ENCODE peak calls at places on chromosome 21, in six cellular contexts. K, D, T, P, O and F are unnamed samples. For H3K4me1, the result is how much of the 10 kb centered on the place peaks cover.

GRCh38 chr21:41707231-41707988 is 59.4 kb downstream of the RIPK4 start:
- DNase-seq in K (peak), D (no peak), T (no peak), P (no peak), O (no peak), F (no peak)

GRCh38 chr21:14403681-14404318 is 20.9 kb upstream of the HSPA13 start:
- DNase-seq in K (no peak), D (no peak), T (peak), P (peak), O (no peak), F (no peak)

GRCh38 chr21:15060776-15061175 is 4.0 kb downstream of the NRIP1 start:
- DNase-seq in K (peak), D (no peak), T (peak), P (peak), O (no peak), F (no peak)

GRCh38 chr21:41442496-41443186 is 16.6 kb downstream of the MX1 start:
- DNase-seq in K (no peak), D (no peak), T (peak), P (no peak), O (no peak), F (no peak)

GRCh38 chr21:15241997-15242767 is 177.4 kb upstream of the NRIP1 start:
- DNase-seq in K (peak), D (no peak), T (no peak), P (no peak), O (peak), F (peak)

GRCh38 chr21:24941316-24942185 is 665.7 kb downstream of the MRPL39 start:
- DNase-seq in K (peak), D (no peak), T (no peak), P (no peak), O (no peak), F (no peak)

GRCh38 chr21:30194701-30195299 is 21.1 kb downstream of the CLDN8 start:
- DNase-seq in K (peak), D (peak), T (no peak), P (peak), O (no peak), F (no peak)

GRCh38 chr21:31788581-31788980 is 56.7 kb upstream of the SCAF4 start:
- DNase-seq in K (no peak), D (no peak), T (no peak), P (no peak), O (no peak), F (no peak)

GRCh38 chr21:28336299-28336698 is 656.4 kb downstream of the LTN1 start:
- DNase-seq in K (peak), D (no peak), T (peak), P (peak), O (no peak), F (no peak)

GRCh38 chr21:38989097-38989744 is 183.5 kb downstream of the ETS2 start:
- DNase-seq in K (no peak), D (no peak), T (no peak), P (no peak), O (no peak), F (no peak)

GRCh38 chr21:15080504-15080903 is 15.7 kb upstream of the NRIP1 start:
- DNase-seq in K (no peak), D (no peak), T (no peak), P (no peak), O (no peak), F (no peak)

GRCh38 chr21:29077651-29078090 is 4.2 kb upstream of the CCT8 start:
- DNase-seq in K (no peak), D (no peak), T (peak), P (no peak), O (no peak), F (no peak)

GRCh38 chr21:18950045-18950740 is 546.6 kb upstream of the TMPRSS15 start:
- DNase-seq in K (no peak), D (no peak), T (no peak), P (no peak), O (no peak), F (no peak)

GRCh38 chr21:31885146-31885545 is 12.3 kb downstream of the HUNK start:
- DNase-seq in K (no peak), D (no peak), T (no peak), P (no peak), O (no peak), F (no peak)

GRCh38 chr21:29295066-29295650 is 3.6 kb upstream of the BACH1 start:
- DNase-seq in K (no peak), D (no peak), T (no peak), P (no peak), O (no peak), F (no peak)

GRCh38 chr21:21851657-21852056 is 853.4 kb downstream of the NCAM2 start:
- DNase-seq in K (no peak), D (no peak), T (peak), P (no peak), O (no peak), F (no peak)

GRCh38 chr21:20997633-20998455 is at the start of gene NCAM2:
- DNase-seq in K (peak), D (peak), T (peak), P (peak), O (no peak), F (peak)

GRCh38 chr21:29777155-29777554 is 162.6 kb downstream of the GRIK1 start:
- DNase-seq in K (no peak), D (no peak), T (no peak), P (no peak), O (no peak), F (no peak)

GRCh38 chr21:21898801-21899200 is 900.6 kb downstream of the NCAM2 start:
- DNase-seq in K (no peak), D (no peak), T (peak), P (no peak), O (no peak), F (no peak)

GRCh38 chr21:31335957-31336738 is 7.9 kb downstream of the TIAM1 start:
- DNase-seq in K (no peak), D (no peak), T (peak), P (peak), O (no peak), F (no peak)

GRCh38 chr21:14600569-14601308 is 54.6 kb upstream of the SAMSN1 start:
- DNase-seq in K (no peak), D (no peak), T (no peak), P (no peak), O (no peak), F (no peak)

GRCh38 chr21:25911730-25912401 is 177.1 kb downstream of the GABPA start:
- DNase-seq in K (no peak), D (no peak), T (no peak), P (no peak), O (no peak), F (no peak)

GRCh38 chr21:18902641-18903040 is 499.1 kb upstream of the TMPRSS15 start:
- DNase-seq in K (no peak), D (no peak), T (no peak), P (no peak), O (no peak), F (no peak)

GRCh38 chr21:38993561-38993960 is 187.8 kb downstream of the ETS2 start:
- DNase-seq in K (no peak), D (no peak), T (peak), P (peak), O (no peak), F (no peak)

GRCh38 chr21:21232320-21232719 is 234.1 kb downstream of the NCAM2 start:
- DNase-seq in K (peak), D (peak), T (peak), P (peak), O (no peak), F (no peak)

GRCh38 chr21:30942192-30942591 is 60.8 kb upstream of the KRTAP11-1 start:
- DNase-seq in K (peak), D (no peak), T (no peak), P (no peak), O (no peak), F (no peak)

GRCh38 chr21:39182484-39183271 is 573 bp downstream of the PSMG1 start:
- DNase-seq in K (peak), D (no peak), T (no peak), P (peak), O (no peak), F (no peak)

GRCh38 chr21:33028759-33029511 is 3.2 kb downstream of the OLIG2 start:
- DNase-seq in K (no peak), D (no peak), T (peak), P (no peak), O (no peak), F (peak)
- H3K4me2 ChIP-seq in K (no peak), D (no peak), T (no peak), P (no peak), O (peak), F (peak)

GRCh38 chr21:40404319-40404906 is 442.5 kb downstream of the DSCAM start:
- DNase-seq in K (no peak), D (no peak), T (no peak), P (no peak), O (no peak), F (no peak)
- H2BK15ac ChIP-seq in K (no peak), D (no peak), T (no peak), P (no peak), O (no peak), F (no peak)

GRCh38 chr21:37410639-37411038 is 44.1 kb downstream of the DYRK1A start:
- DNase-seq in K (no peak), D (no peak), T (no peak), P (no peak), O (no peak), F (no peak)
- H3K4me1 ChIP-seq in K (under half), D (under half), T (under half), P (under half), O (under half), F (under half)

DNA sequence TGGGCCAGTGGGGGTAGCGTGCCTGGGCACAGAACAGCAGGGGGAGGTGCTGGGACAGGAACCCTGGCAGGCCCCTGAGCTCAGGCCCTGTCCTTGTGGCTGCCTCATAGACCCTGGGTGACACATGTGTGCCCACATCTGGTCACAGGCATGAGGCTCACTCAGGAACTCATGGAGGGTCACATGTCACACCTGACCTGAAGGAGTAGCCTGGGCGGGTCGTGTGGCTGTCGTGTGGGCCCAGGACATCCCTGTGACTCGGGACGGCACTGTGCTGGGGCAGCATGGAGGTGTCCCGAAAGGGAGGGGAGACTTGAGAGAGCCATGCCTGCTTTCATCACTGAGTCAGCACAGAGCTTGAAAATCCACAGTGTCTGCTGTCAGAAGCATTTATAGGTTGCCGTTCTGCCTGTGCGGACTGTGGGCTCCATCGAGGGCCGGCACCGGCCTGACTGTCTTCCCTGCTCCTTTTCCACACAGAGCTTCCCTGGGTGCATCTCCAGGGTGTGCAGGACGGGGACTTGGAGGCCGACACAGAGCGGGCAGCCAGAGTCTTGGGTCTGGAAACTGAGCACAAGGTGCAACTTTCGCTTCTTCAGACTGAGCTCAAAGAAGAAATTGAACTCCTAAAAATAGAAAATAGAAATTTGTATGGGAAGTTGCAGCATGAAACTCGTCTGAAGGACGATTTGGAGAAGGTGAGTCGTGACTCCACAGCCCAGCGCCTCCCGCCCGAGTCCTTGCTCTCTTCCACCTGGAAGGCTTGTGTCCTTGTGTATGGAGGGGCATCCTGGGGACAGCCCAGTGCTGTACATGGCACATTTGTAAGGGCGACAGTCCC is 32.8 kb downstream of the PCNT start:
- DNase-seq in K (no peak), D (no peak), T (no peak), P (no peak), O (no peak), F (no peak)
- H3K4me2 ChIP-seq in K (no peak), D (no peak), T (no peak), P (no peak), O (no peak), F (no peak)

DNA sequence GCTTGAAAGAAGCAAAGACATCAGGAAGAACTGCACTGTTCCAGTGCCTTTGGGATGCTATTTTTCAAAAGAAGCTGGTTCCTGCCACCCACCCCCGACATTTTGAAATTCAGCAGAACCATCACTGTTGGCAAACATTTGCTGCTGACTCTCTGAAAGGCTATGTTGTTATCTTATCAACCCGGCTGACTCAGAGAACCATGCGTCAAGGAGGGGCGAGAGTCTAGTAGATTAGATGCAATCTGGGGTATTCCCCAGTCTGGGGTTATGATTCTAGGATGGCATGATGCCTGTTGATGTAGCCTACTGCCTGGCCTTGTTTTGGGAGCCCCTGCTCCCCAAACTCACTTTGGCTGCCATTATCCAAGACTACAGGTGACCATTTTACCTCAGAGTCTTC is 267.8 kb upstream of the RUNX1 start:
- DNase-seq in K (peak), D (no peak), T (peak), P (peak), O (no peak), F (no peak)
- H2BK15ac ChIP-seq in K (no peak), D (no peak), T (no peak), P (no peak), O (no peak), F (no peak)

GRCh38 chr21:44867464-44867863 is 6.0 kb downstream of the PTTG1IP start:
- DNase-seq in K (no peak), D (no peak), T (no peak), P (no peak), O (no peak), F (no peak)
- H3K4me1 ChIP-seq in K (under half), D (under half), T (under half), P (half or more), O (under half), F (under half)

DNA sequence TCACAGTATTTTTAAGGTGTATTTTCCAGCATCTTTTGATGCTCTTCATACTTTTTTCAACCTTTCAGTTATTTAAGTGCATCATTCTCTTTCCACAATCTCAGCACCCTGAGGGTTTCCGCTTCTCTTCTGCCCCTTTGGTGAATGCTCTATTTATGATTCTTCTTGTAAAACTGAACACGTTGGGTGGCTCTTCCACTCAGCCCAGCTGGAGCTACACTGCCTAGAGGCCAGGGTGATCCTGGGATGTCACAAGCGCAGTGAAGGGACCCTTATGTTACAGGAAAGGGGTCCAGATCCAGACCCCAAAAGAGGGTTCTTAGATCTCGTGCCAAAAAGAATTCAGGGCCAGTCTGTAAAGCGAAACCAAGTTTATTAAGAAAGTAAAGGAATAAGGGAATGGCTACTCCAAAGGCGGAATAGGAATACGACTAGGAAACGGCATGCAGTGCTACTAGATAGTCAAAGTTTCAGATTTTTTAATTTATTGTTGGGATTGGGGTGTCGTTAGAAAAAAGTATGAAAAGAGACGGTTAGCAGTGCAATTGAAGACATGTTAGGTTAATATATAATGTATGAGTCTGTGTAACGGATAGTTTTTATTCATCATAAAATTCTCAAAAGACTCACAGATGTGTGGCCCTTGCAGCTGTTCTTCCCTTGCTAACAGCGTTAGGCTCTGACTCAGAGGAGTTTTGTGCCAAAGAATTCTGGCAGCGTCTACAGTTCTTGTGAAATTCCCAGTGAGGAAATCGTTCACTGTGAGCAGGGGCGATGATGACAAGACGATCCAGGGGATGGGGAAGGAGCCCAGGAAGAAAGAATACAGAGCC is 14.4 kb upstream of the ERVH48-1 start:
- DNase-seq in K (no peak), D (no peak), T (peak), P (peak), O (no peak), F (no peak)
- H3K4me2 ChIP-seq in K (no peak), D (no peak), T (peak), P (no peak), O (no peak), F (no peak)

DNA sequence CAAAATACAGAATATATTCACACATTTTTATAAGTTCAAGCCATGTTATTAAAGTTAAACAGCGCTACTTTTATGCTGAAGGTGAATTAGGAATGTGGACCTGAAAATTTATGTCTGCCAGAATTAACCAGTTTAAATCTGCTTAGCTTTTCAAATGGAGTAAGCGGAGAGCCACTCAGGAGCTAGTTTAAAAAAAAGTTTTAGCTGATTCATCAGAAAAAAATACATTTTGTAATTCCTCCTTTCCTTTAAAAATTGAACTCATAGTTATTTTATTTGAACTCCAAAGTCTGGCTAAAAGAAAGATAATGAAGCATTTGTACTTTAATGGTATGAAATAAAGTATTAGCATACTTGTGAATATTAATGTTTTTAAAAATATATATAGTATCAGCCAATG is 21.2 kb downstream of the C21orf91 start:
- DNase-seq in K (no peak), D (no peak), T (no peak), P (no peak), O (no peak), F (no peak)
- H2BK15ac ChIP-seq in K (no peak), D (no peak), T (no peak), P (no peak), O (no peak), F (no peak)